ENCODE peak calls at places on chromosomes 7 and 10, in six cellular contexts. K is esophagus squamous epithelium; F is ovary; S is CD8-positive, alpha-beta T cell; R is mesendoderm; U is psoas muscle. E is an unnamed sample. For H3K27me3, the result is how much of the 10 kb centered on the place peaks cover.

GRCh38 chr10:19048901-19049300 is 300 bp downstream of the MALRD1 start:
- DNase-seq in K (no peak), F (no peak), S (no peak), R (no peak), U (no peak), E (no peak)

GRCh38 chr10:5284311-5285057 is 80.3 kb upstream of the UCN3 start:
- DNase-seq in K (no peak), F (no peak), S (no peak), R (peak), U (no peak), E (no peak)

GRCh38 chr10:17228081-17229015 is at the start of gene VIM:
- DNase-seq in K (peak), F (peak), S (peak), R (peak), U (peak), E (peak)

GRCh38 chr10:31912898-31913847 is 15.5 kb downstream of the ARHGAP12 start:
- DNase-seq in K (no peak), F (no peak), S (no peak), R (no peak), U (no peak), E (no peak)

GRCh38 chr10:92091965-92092364 is 168.4 kb downstream of the BTAF1 start:
- DNase-seq in K (no peak), F (no peak), S (no peak), R (no peak), U (no peak), E (no peak)

GRCh38 chr10:32889631-32890212 is 68.3 kb downstream of the ITGB1 start:
- DNase-seq in K (no peak), F (no peak), S (no peak), R (no peak), U (no peak), E (no peak)

GRCh38 chr10:21975378-21975990 is 28.0 kb downstream of the DNAJC1 start:
- DNase-seq in K (no peak), F (no peak), S (no peak), R (peak), U (no peak), E (no peak)

GRCh38 chr10:50512743-50513416 is 110.9 kb downstream of the SGMS1 start:
- DNase-seq in K (no peak), F (no peak), S (no peak), R (no peak), U (no peak), E (no peak)

GRCh38 chr7:2478800-2479199 is 2.6 kb upstream of the GRIFIN start:
- DNase-seq in K (no peak), F (no peak), S (no peak), R (no peak), U (no peak), E (no peak)

GRCh38 chr7:19397917-19398316 is 252.7 kb upstream of the FERD3L start:
- DNase-seq in K (no peak), F (no peak), S (no peak), R (no peak), U (no peak), E (no peak)

GRCh38 chr10:126500185-126500584 is 111.9 kb upstream of the ADAM12 start:
- DNase-seq in K (no peak), F (no peak), S (no peak), R (no peak), U (no peak), E (no peak)

GRCh38 chr10:8316284-8316683 is 261.8 kb downstream of the GATA3 start:
- DNase-seq in K (no peak), F (no peak), S (no peak), R (no peak), U (no peak), E (no peak)

GRCh38 chr10:124872681-124873080 is 69.2 kb upstream of the ZRANB1 start:
- DNase-seq in K (no peak), F (no peak), S (no peak), R (no peak), U (no peak), E (no peak)

GRCh38 chr10:90958781-90959180 is 37.9 kb upstream of the ANKRD1 start:
- DNase-seq in K (no peak), F (no peak), S (no peak), R (no peak), U (no peak), E (no peak)

GRCh38 chr7:12594122-12594897 is 23.8 kb downstream of the SCIN start:
- DNase-seq in K (no peak), F (no peak), S (no peak), R (no peak), U (no peak), E (no peak)

GRCh38 chr7:25894002-25894901 is 257.7 kb upstream of the NFE2L3 start:
- DNase-seq in K (no peak), F (no peak), S (peak), R (peak), U (peak), E (no peak)

GRCh38 chr10:132960071-132960472 is 17.7 kb upstream of the CFAP46 start:
- DNase-seq in K (no peak), F (no peak), S (no peak), R (peak), U (no peak), E (no peak)

GRCh38 chr10:53700227-53700626 is 927.6 kb upstream of the MBL2 start:
- DNase-seq in K (no peak), F (no peak), S (no peak), R (no peak), U (no peak), E (no peak)

GRCh38 chr10:130618636-130619035 is 482.4 kb downstream of the GLRX3 start:
- DNase-seq in K (no peak), F (no peak), S (no peak), R (no peak), U (no peak), E (no peak)

GRCh38 chr10:33199731-33200130 is 134.7 kb downstream of the NRP1 start:
- DNase-seq in K (no peak), F (no peak), S (no peak), R (no peak), U (no peak), E (no peak)

GRCh38 chr7:117012284-117013174 is 59.2 kb downstream of the ST7 start:
- DNase-seq in K (no peak), F (no peak), S (no peak), R (peak), U (no peak), E (peak)

GRCh38 chr10:17454181-17454800 is at the start of gene ST8SIA6:
- DNase-seq in K (no peak), F (peak), S (peak), R (peak), U (peak), E (peak)

GRCh38 chr7:110084177-110084807 is 1006.6 kb upstream of the LRRN3 start:
- DNase-seq in K (no peak), F (no peak), S (no peak), R (no peak), U (no peak), E (no peak)

GRCh38 chr7:15011289-15011688 is 108.7 kb upstream of the DGKB start:
- DNase-seq in K (no peak), F (no peak), S (no peak), R (peak), U (no peak), E (no peak)

GRCh38 chr7:23261843-23262452 is 15.4 kb downstream of the GPNMB start:
- DNase-seq in K (no peak), F (peak), S (peak), R (peak), U (peak), E (peak)

GRCh38 chr10:130869179-130869841 is 442.2 kb downstream of the TCERG1L start:
- DNase-seq in K (no peak), F (no peak), S (no peak), R (no peak), U (no peak), E (no peak)

GRCh38 chr7:79668292-79668691 is 214.8 kb upstream of the MAGI2 start:
- DNase-seq in K (no peak), F (no peak), S (no peak), R (no peak), U (no peak), E (no peak)

GRCh38 chr10:86648706-86649426 is 5.5 kb upstream of the OPN4 start:
- DNase-seq in K (no peak), F (peak), S (no peak), R (no peak), U (peak), E (no peak)

GRCh38 chr7:103576616-103577015 is 130.6 kb upstream of the SLC26A5 start:
- DNase-seq in K (no peak), F (no peak), S (no peak), R (no peak), U (no peak), E (no peak)

GRCh38 chr10:124152139-124152780 is 58.9 kb upstream of the CHST15 start:
- DNase-seq in K (no peak), F (peak), S (no peak), R (peak), U (peak), E (no peak)

GRCh38 chr10:46787321-46787615 is 124.0 kb upstream of the PTPN20 start:
- DNase-seq in K (no peak), F (no peak), S (no peak), R (peak), U (no peak), E (no peak)

GRCh38 chr7:3043544-3044395 is at the start of gene CARD11:
- DNase-seq in K (no peak), F (no peak), S (peak), R (peak), U (no peak), E (peak)

GRCh38 chr10:31961675-31962074 is 33.0 kb upstream of the ARHGAP12 start:
- DNase-seq in K (no peak), F (no peak), S (no peak), R (no peak), U (no peak), E (no peak)

GRCh38 chr10:37700886-37701780 is 156.3 kb downstream of the ZNF248 start:
- DNase-seq in K (no peak), F (no peak), S (no peak), R (no peak), U (no peak), E (no peak)

GRCh38 chr7:117088623-117089199 is 135.4 kb downstream of the ST7 start:
- DNase-seq in K (no peak), F (no peak), S (no peak), R (no peak), U (no peak), E (no peak)

GRCh38 chr7:110442386-110442837 is 648.5 kb upstream of the LRRN3 start:
- DNase-seq in K (no peak), F (no peak), S (no peak), R (peak), U (no peak), E (no peak)

GRCh38 chr7:138916731-138917130 is 64.5 kb downstream of the KIAA1549 start:
- DNase-seq in K (no peak), F (no peak), S (no peak), R (no peak), U (no peak), E (no peak)

GRCh38 chr7:2687338-2687869 is 598 bp upstream of the AMZ1 start:
- DNase-seq in K (no peak), F (no peak), S (no peak), R (no peak), U (no peak), E (no peak)

DNA sequence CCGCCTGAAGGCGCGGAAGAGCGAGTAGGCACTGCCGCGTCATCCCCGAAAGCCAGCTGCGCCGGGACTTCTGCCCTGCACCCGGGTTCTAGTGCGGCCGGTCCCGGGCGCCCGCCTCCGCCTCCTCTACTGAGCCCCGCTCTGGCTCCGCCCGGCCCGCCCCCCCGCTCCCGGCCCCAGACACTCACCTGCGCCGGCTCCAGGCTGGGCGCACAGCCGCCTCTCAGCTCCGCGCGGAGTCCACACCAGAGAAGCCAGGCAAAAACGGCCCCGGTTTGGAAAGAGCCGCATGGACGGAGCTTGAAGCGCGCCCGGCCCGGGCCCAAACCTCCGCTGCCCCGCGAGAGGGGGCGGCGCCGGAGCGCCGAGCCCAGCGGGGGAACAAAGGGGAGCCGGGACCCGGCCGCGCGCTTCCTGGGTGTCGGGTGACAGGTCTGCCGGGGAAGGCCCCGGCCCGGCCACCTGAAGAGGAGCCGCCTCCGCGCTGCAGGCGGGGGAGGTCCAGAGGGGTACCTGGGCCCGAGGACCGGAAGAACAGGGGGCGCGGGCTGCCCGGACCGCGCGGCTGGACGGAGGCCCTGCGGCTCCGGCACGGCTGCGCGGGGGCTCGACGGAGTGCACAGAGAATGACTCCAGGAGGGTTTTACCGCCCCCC is 168.2 kb downstream of the NRF1 start:
- DNase-seq in K (no peak), F (no peak), S (no peak), R (no peak), U (no peak), E (peak)
- H3K27me3 ChIP-seq in K (half or more), F (under half), S (half or more), R (half or more), U (half or more), E (under half)

GRCh38 chr10:95181731-95182130 is 12.3 kb upstream of the ACSM6 start:
- DNase-seq in K (no peak), F (no peak), S (no peak), R (no peak), U (no peak), E (no peak)
- H3K27me3 ChIP-seq in K (under half), F (under half), S (under half), R (under half), U (under half), E (under half)

GRCh38 chr7:98628418-98628817 is 11.3 kb downstream of the NPTX2 start:
- DNase-seq in K (no peak), F (no peak), S (no peak), R (no peak), U (no peak), E (no peak)
- H3K27me3 ChIP-seq in K (under half), F (under half), S (under half), R (under half), U (under half), E (under half)

DNA sequence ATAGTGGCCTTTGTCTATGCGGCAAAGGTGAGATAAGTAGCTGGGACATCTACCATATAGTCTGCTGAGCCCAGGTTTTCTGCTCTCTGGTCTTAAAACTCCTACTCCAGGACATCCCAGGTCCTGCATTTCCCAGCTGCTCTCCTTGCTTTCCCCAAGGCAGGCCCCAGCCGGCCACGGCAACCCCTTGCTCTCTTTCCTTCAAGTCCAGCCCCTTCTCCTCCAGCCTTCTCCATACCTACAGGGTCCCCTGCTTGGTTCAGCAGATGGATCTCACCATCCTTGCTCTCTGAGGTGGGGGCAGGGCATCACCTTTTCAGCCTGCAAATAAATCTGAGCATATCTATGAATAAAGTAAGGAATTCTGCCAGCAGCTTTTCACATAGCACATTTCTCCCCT is 8.7 kb downstream of the GIMAP5 start:
- DNase-seq in K (no peak), F (no peak), S (no peak), R (no peak), U (no peak), E (no peak)
- H3K27me3 ChIP-seq in K (under half), F (under half), S (under half), R (under half), U (under half), E (under half)

GRCh38 chr7:36404639-36405408 is 15.2 kb downstream of the ANLN start:
- DNase-seq in K (no peak), F (no peak), S (no peak), R (no peak), U (no peak), E (no peak)
- H3K27me3 ChIP-seq in K (under half), F (under half), S (under half), R (under half), U (under half), E (under half)

DNA sequence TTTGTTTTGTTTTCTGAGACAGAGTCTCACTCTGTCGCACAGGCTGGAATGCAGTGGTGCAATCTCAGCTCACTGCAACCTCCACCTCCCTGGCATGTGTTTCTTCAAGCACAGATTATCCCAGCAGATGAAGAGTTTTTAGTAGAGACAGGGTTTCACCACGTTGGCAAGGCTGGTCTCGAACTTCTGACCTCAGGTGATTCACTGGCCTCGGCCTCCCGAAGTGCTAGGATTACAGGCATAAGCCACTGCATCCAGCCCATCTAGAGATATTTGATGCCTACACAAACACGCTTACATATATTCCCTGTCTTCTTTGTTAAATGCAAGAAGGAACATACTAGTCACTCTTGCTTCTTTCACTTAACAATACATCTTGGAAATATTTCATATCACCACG is 5.9 kb upstream of the PTF1A start:
- DNase-seq in K (no peak), F (no peak), S (no peak), R (no peak), U (no peak), E (no peak)
- H3K27me3 ChIP-seq in K (under half), F (under half), S (under half), R (under half), U (half or more), E (under half)

GRCh38 chr7:99808766-99809165 is 19.0 kb upstream of the CYP3A43 start:
- DNase-seq in K (no peak), F (no peak), S (no peak), R (no peak), U (no peak), E (no peak)
- H3K27me3 ChIP-seq in K (under half), F (under half), S (under half), R (under half), U (under half), E (under half)